ENCODE peak calls at places on chromosome 11, in five cellular contexts. E is IMR-90, Q is SK-N-SH, O is A549, Y is K562. G is an unnamed sample.

GRCh38 chr11:93784935-93785360 is 866 bp downstream of the MED17 start:
- DNase-seq in E (no peak), Y (no peak), Q (peak; percentile 21), O (no peak), G (no peak)

GRCh38 chr11:86440305-86440716 is 65.6 kb downstream of the CCDC81 start:
- DNase-seq in Q (no peak), Y (no peak), O (no peak), E (peak; percentile 55), G (no peak)

GRCh38 chr11:33256808-33257159 is 397 bp upstream of the HIPK3 start:
- DNase-seq in E (no peak), Y (no peak), O (no peak), Q (no peak), G (no peak)

GRCh38 chr11:12001152-12001551 is 7.3 kb downstream of the DKK3 start:
- DNase-seq in E (no peak), Y (no peak), O (no peak), Q (no peak), G (no peak)

GRCh38 chr11:70063121-70063520 is 15.0 kb upstream of the ANO1 start:
- DNase-seq in E (no peak), Y (no peak), O (no peak), Q (no peak), G (no peak)

GRCh38 chr11:102155676-102156075 is 45.4 kb downstream of the YAP1 start:
- DNase-seq in Y (no peak), Q (no peak), E (peak; percentile 51), O (no peak), G (no peak)

GRCh38 chr11:107858217-107859070 is at the start of gene SLC35F2:
- DNase-seq in E (peak; percentile 37), Q (peak; percentile 86), Y (peak; percentile 73), O (peak; percentile 80), G (peak; percentile 80)

GRCh38 chr11:90630176-90630575 is 407.3 kb upstream of the CHORDC1 start:
- DNase-seq in O (no peak), E (no peak), Q (no peak), Y (no peak), G (no peak)

GRCh38 chr11:120220747-120221037 is 9.9 kb downstream of the OAF start:
- DNase-seq in Y (no peak), E (no peak), O (no peak), Q (no peak), G (no peak)

GRCh38 chr11:122893131-122893530 is 10.6 kb downstream of the JHY start:
- DNase-seq in O (no peak), E (no peak), Q (no peak), Y (no peak), G (no peak)

GRCh38 chr11:2132874-2133480 is 6.2 kb downstream of the IGF2 start:
- DNase-seq in Y (no peak), E (no peak), O (no peak), Q (no peak), G (no peak)

GRCh38 chr11:30017467-30017895 is 651 bp upstream of the KCNA4 start:
- DNase-seq in E (no peak), Q (no peak), O (no peak), Y (no peak), G (no peak)

GRCh38 chr11:86047275-86047991 is 21.5 kb downstream of the PICALM start:
- DNase-seq in E (peak; percentile 54), O (no peak), Q (no peak), Y (no peak), G (no peak)

GRCh38 chr11:69356703-69357457 is 62.9 kb downstream of the MYEOV start:
- DNase-seq in Y (no peak), E (no peak), O (no peak), Q (no peak), G (no peak)

GRCh38 chr11:46521947-46522681 is 71.7 kb downstream of the AMBRA1 start:
- DNase-seq in Y (no peak), E (peak; percentile 79), Q (no peak), O (peak; percentile 20), G (no peak)

DNA sequence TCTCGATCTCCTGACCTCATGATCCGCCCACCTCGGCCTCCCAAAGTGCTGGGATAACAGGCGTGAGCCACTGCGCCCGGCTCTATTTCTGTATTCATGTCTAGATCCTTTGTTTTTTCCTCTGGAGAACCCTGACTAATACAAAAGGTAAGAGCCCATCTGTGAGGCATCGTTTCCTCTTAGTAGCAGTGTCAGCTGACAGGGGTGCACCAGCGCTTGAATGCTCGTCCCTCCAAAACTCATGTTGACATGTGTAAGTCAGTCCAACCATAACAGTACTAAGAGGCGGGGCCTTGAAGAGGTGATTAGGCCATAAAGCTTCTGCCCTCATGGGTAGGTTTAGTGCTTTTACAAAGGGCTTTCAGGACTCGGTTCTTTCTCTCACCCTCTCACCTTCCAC is 470.1 kb upstream of the B3GAT1 start:
- DNase-seq in Y (no peak), Q (no peak), E (no peak), O (no peak), G (no peak)
- TF ChIP-seq RCOR1 in Y (no peak), Q (no peak), E (no peak), O (no peak), G (no peak)

GRCh38 chr11:47783087-47783610 is 16.0 kb upstream of the FNBP4 start:
- DNase-seq in E (no peak), Q (no peak), O (no peak), Y (no peak), G (no peak)

GRCh38 chr11:47784785-47785381 is 17.7 kb upstream of the FNBP4 start:
- DNase-seq in Q (no peak), E (no peak), O (no peak), Y (no peak), G (no peak)

GRCh38 chr11:47791774-47792173 is 24.6 kb upstream of the FNBP4 start:
- DNase-seq in Q (no peak), E (peak; percentile 28), Y (no peak), O (no peak), G (no peak)

GRCh38 chr11:47788181-47788580 is 21.0 kb upstream of the FNBP4 start:
- DNase-seq in O (no peak), Q (no peak), Y (no peak), E (peak; percentile 24), G (no peak)

DNA sequence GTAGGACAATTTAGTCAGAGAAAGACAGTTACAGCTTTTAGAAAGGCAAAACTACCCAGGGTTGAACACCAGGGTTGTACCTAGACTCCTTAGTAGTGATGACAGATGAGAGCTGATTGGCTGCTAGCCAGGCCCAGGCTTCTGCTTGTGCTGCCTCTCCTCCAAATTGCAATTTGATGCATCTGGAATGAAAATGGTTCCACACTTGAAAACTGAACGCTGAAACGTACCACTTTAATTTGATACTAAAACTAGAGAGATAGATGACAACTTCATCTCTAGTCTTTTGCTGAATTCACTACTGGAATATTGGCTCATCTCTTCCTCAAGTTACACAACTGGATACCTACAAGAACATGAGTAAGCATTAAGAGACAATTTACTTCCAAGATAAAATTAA is 19.2 kb upstream of the FNBP4 start:
- DNase-seq in O (no peak), Q (peak; percentile 18), E (peak; percentile 50), Y (peak; percentile 19), G (no peak)
- TF ChIP-seq RCOR1 in O (no peak), Q (no peak), E (no peak), Y (no peak), G (no peak)

GRCh38 chr11:112345708-112346107 is 85.0 kb upstream of the PLET1 start:
- DNase-seq in Y (peak; percentile 18), O (no peak), Q (peak; percentile 32), E (no peak), G (no peak)
- TF ChIP-seq RCOR1 in Y (no peak), O (no peak), Q (no peak), E (no peak), G (no peak)

GRCh38 chr11:126751242-126751641 is 249.3 kb downstream of the KIRREL3 start:
- DNase-seq in E (peak; percentile 89), Y (no peak), O (no peak), Q (no peak), G (no peak)
- TF ChIP-seq RCOR1 in E (no peak), Y (no peak), O (no peak), Q (no peak), G (no peak)

DNA sequence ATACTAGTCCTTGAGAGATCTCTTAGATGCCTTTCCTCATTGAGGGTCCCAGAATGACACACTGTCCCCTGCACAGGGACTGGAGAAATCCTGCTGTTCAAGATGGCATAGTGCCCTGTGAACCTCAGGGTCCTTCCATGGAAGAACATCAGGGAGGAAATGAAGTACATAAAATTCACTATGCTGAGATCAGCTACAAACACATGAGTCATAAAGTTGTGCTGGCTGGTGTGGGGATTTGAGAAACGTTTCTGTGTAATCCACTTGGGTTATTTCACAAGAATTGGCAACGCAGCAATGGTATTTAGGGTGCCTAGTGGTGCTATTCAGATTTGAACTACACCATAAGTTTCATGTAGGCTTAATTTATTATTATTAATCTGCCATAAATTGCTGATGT is 174.4 kb downstream of the MAML2 start:
- DNase-seq in O (peak; percentile 67), Y (no peak), E (peak; percentile 93), Q (no peak), G (no peak)
- TF ChIP-seq RCOR1 in O (no peak), Y (no peak), E (no peak), Q (no peak), G (no peak)

G was measured in GM12878.